ENCODE peak calls at places on chromosome 9, in five cellular contexts. P, Q, U, D and O are unnamed samples.

GRCh38 chr9:137382728-137383452 is 40.1 kb downstream of the EXD3 start:
- DNase-seq in D (no peak), Q (no peak), U (no peak), P (peak; percentile 27), O (no peak)

GRCh38 chr9:115127191-115127817 is 9.3 kb upstream of the TNC start:
- DNase-seq in Q (no peak), P (no peak), U (no peak), D (no peak), O (peak; percentile 2)

GRCh38 chr9:125262217-125262991 is 778 bp downstream of the GAPVD1 start:
- DNase-seq in D (no peak), Q (no peak), P (no peak), U (no peak), O (no peak)

GRCh38 chr9:21031091-21031817 is at the start of gene HACD4:
- DNase-seq in P (peak; percentile 40), U (peak; percentile 76), D (no peak), Q (peak; percentile 21), O (peak; percentile 50)

GRCh38 chr9:77386187-77386586 is 208.9 kb downstream of the VPS13A start:
- DNase-seq in Q (no peak), D (no peak), P (no peak), U (no peak), O (no peak)

GRCh38 chr9:89360465-89360864 is 42.2 kb downstream of the SECISBP2 start:
- DNase-seq in P (no peak), D (no peak), U (no peak), Q (no peak), O (no peak)

GRCh38 chr9:114452219-114453169 is 52.8 kb downstream of the WHRN start:
- DNase-seq in P (no peak), Q (no peak), D (no peak), U (peak; percentile 45), O (no peak)

GRCh38 chr9:71830929-71831328 is 62.6 kb upstream of the CEMIP2 start:
- DNase-seq in D (no peak), Q (no peak), U (no peak), P (no peak), O (no peak)

GRCh38 chr9:134802201-134802795 is 78.3 kb upstream of the FCN2 start:
- DNase-seq in D (no peak), Q (no peak), U (no peak), P (no peak), O (no peak)

GRCh38 chr9:121819511-121820231 is 168.2 kb downstream of the DAB2IP start:
- DNase-seq in P (peak; percentile 43), U (peak; percentile 59), D (peak; percentile 68), Q (no peak), O (no peak)

GRCh38 chr9:110298028-110298605 is 39.5 kb downstream of the TXNDC8 start:
- DNase-seq in U (no peak), P (no peak), Q (no peak), D (no peak), O (no peak)

GRCh38 chr9:130128782-130129424 is 43.3 kb upstream of the NCS1 start:
- DNase-seq in D (no peak), U (no peak), Q (no peak), P (no peak), O (peak; percentile 95)

GRCh38 chr9:113164536-113165300 is 13.9 kb downstream of the SLC31A2 start:
- DNase-seq in Q (no peak), D (no peak), P (no peak), U (no peak), O (no peak)

GRCh38 chr9:3941758-3942157 is 358.1 kb downstream of the GLIS3 start:
- DNase-seq in P (no peak), U (no peak), D (no peak), Q (no peak), O (no peak)

GRCh38 chr9:109852561-109852960 is 72.6 kb downstream of the PALM2AKAP2 start:
- DNase-seq in U (no peak), Q (no peak), P (no peak), D (no peak), O (no peak)

GRCh38 chr9:109264865-109265532 is 55.9 kb downstream of the EPB41L4B start:
- DNase-seq in U (peak; percentile 12), D (no peak), P (no peak), Q (no peak), O (no peak)

GRCh38 chr9:71025728-71026127 is 95.7 kb downstream of the TRPM3 start:
- DNase-seq in P (no peak), Q (no peak), D (no peak), U (no peak), O (no peak)

GRCh38 chr9:137286980-137287383 is 9.5 kb downstream of the TOR4A start:
- DNase-seq in D (no peak), Q (no peak), U (no peak), P (no peak), O (peak; percentile 55)

GRCh38 chr9:7186175-7186574 is 428.4 kb downstream of the KDM4C start:
- DNase-seq in Q (no peak), D (peak; percentile 33), P (no peak), U (no peak), O (no peak)

GRCh38 chr9:93261281-93261680 is 77.3 kb downstream of the WNK2 start:
- DNase-seq in U (no peak), Q (no peak), D (no peak), P (peak; percentile 48), O (no peak)

GRCh38 chr9:102069969-102070368 is 331.5 kb upstream of the GRIN3A start:
- DNase-seq in U (no peak), D (no peak), Q (no peak), P (no peak), O (no peak)

GRCh38 chr9:115117999-115118470 is at the start of gene TNC:
- DNase-seq in P (peak; percentile 56), D (peak; percentile 57), U (no peak), Q (no peak), O (peak; percentile 50)

GRCh38 chr9:133960568-133961129 is 31.5 kb downstream of the VAV2 start:
- DNase-seq in D (no peak), P (peak; percentile 16), Q (no peak), U (no peak), O (no peak)

GRCh38 chr9:87798276-87798833 is 72.4 kb downstream of the CTSL start:
- DNase-seq in P (no peak), D (no peak), Q (no peak), U (no peak), O (no peak)

GRCh38 chr9:130140701-130141100 is 31.5 kb upstream of the NCS1 start:
- DNase-seq in P (no peak), D (no peak), U (no peak), Q (peak; percentile 24), O (no peak)

GRCh38 chr9:108784998-108785397 is 70.8 kb downstream of the ACTL7B start:
- DNase-seq in Q (no peak), P (no peak), D (no peak), U (no peak), O (no peak)

GRCh38 chr9:75170898-75171360 is 82.6 kb downstream of the OSTF1 start:
- DNase-seq in U (no peak), P (no peak), D (peak; percentile 15), Q (no peak), O (no peak)

GRCh38 chr9:94783121-94783664 is 56.7 kb downstream of the AOPEP start:
- DNase-seq in P (peak; percentile 63), D (peak; percentile 60), U (peak; percentile 86), Q (no peak), O (peak; percentile 95)

GRCh38 chr9:4301302-4301701 is 1.4 kb upstream of the GLIS3 start:
- DNase-seq in Q (no peak), D (no peak), U (no peak), P (no peak), O (no peak)

GRCh38 chr9:5953743-5954707 is 61.4 kb downstream of the RANBP6 start:
- DNase-seq in P (no peak), Q (no peak), U (no peak), D (no peak), O (peak; percentile 50)

GRCh38 chr9:38205279-38205678 is 136.3 kb upstream of the SHB start:
- DNase-seq in U (no peak), P (no peak), D (no peak), Q (no peak), O (no peak)

GRCh38 chr9:79408200-79408599 is 163.6 kb upstream of the TLE4 start:
- DNase-seq in U (no peak), P (no peak), Q (no peak), D (no peak), O (no peak)

GRCh38 chr9:137612741-137613142 is 6.1 kb upstream of the EHMT1 start:
- DNase-seq in Q (no peak), D (no peak), P (no peak), U (no peak), O (no peak)

GRCh38 chr9:136036050-136036449 is 59.0 kb downstream of the NACC2 start:
- DNase-seq in P (no peak), Q (no peak), D (no peak), U (no peak), O (no peak)

GRCh38 chr9:5499889-5500398 is 10.4 kb upstream of the PDCD1LG2 start:
- DNase-seq in Q (no peak), U (no peak), D (no peak), P (no peak), O (no peak)

GRCh38 chr9:3329361-3329760 is 196.4 kb downstream of the RFX3 start:
- DNase-seq in Q (no peak), U (no peak), P (no peak), D (no peak), O (no peak)

GRCh38 chr9:114786251-114786650 is 19.6 kb downstream of the TNFSF15 start:
- DNase-seq in U (no peak), Q (no peak), D (no peak), P (no peak), O (no peak)

GRCh38 chr9:109253241-109253636 is 67.6 kb downstream of the EPB41L4B start:
- DNase-seq in D (no peak), U (no peak), P (no peak), Q (no peak), O (no peak)

GRCh38 chr9:93209097-93209496 is 25.2 kb downstream of the WNK2 start:
- DNase-seq in Q (no peak), D (no peak), P (no peak), U (no peak), O (no peak)